ENCODE peak calls at places on chromosome 21, in five cellular contexts. J, C, W, R and F are unnamed samples.

GRCh38 chr21:30248844-30249243 is 32.9 kb upstream of the CLDN8 start:
- DNase-seq in J (no peak), C (no peak), W (no peak), R (no peak), F (no peak)

GRCh38 chr21:38219049-38219628 is 37.7 kb upstream of the KCNJ15 start:
- DNase-seq in J (peak), C (peak), W (peak), R (peak), F (peak)

GRCh38 chr21:34345091-34345871 is 18.5 kb upstream of the KCNE2 start:
- DNase-seq in J (no peak), C (no peak), W (no peak), R (no peak), F (no peak)

GRCh38 chr21:36135391-36136094 is 664 bp downstream of the CBR3 start:
- DNase-seq in J (peak), C (peak), W (peak), R (no peak), F (peak)

GRCh38 chr21:14271053-14271452 is 55.1 kb downstream of the RBM11 start:
- DNase-seq in J (no peak), C (no peak), W (no peak), R (no peak), F (no peak)

GRCh38 chr21:24424786-24425185 is 1182.5 kb downstream of the MRPL39 start:
- DNase-seq in J (no peak), C (no peak), W (no peak), R (no peak), F (no peak)

GRCh38 chr21:15430577-15430976 is 299.2 kb upstream of the USP25 start:
- DNase-seq in J (no peak), C (no peak), W (no peak), R (no peak), F (no peak)

GRCh38 chr21:45631540-45631939 is 12.0 kb upstream of the PCBP3 start:
- DNase-seq in J (no peak), C (no peak), W (no peak), R (no peak), F (no peak)

GRCh38 chr21:32826317-32827167 is 55.0 kb upstream of the PAXBP1 start:
- DNase-seq in J (no peak), C (peak), W (peak), R (peak), F (no peak)

GRCh38 chr21:30234050-30234449 is 18.2 kb upstream of the CLDN8 start:
- DNase-seq in J (no peak), C (no peak), W (no peak), R (no peak), F (no peak)

GRCh38 chr21:42654179-42654912 is 925 bp downstream of the PDE9A start:
- DNase-seq in J (no peak), C (peak), W (peak), R (no peak), F (no peak)

GRCh38 chr21:42208801-42209490 is 10.0 kb upstream of the ABCG1 start:
- DNase-seq in J (no peak), C (no peak), W (no peak), R (no peak), F (no peak)

GRCh38 chr21:37546949-37547614 is 180.5 kb downstream of the DYRK1A start:
- DNase-seq in J (no peak), C (no peak), W (no peak), R (peak), F (no peak)

GRCh38 chr21:45580576-45581321 is 38.5 kb upstream of the SLC19A1 start:
- DNase-seq in J (no peak), C (no peak), W (no peak), R (no peak), F (no peak)

GRCh38 chr21:36510911-36511310 is 31.0 kb upstream of the CLDN14 start:
- DNase-seq in J (no peak), C (no peak), W (no peak), R (no peak), F (no peak)

GRCh38 chr21:42320791-42321190 is 5.6 kb upstream of the TFF3 start:
- DNase-seq in J (no peak), C (no peak), W (no peak), R (no peak), F (no peak)

GRCh38 chr21:35940074-35940927 is 120.0 kb downstream of the SETD4 start:
- DNase-seq in J (no peak), C (peak), W (no peak), R (peak), F (no peak)

GRCh38 chr21:36640260-36641244 is 58.4 kb upstream of the SIM2 start:
- DNase-seq in J (no peak), C (peak), W (no peak), R (no peak), F (no peak)

GRCh38 chr21:35563885-35564451 is 496.4 kb downstream of the SETD4 start:
- DNase-seq in J (no peak), C (no peak), W (no peak), R (no peak), F (no peak)